ENCODE peak calls at places on chromosome 10, in ten cellular contexts. G, Y, L, U, E, Q, K, R, S and C are unnamed samples. For H3K4me1, the result is how much of the 10 kb centered on the place peaks cover.

GRCh38 chr10:106897631-106898161 is 266.8 kb downstream of the SORCS1 start:
- DNase-seq in Q (no peak), R (peak), K (no peak), G (no peak), U (no peak), E (no peak), L (peak), S (no peak), Y (no peak), C (no peak)

GRCh38 chr10:6056411-6057135 is 5.6 kb downstream of the IL2RA start:
- DNase-seq in E (no peak), U (no peak), S (peak), Q (no peak), Y (no peak), K (no peak), L (peak), G (no peak), R (peak), C (no peak)

GRCh38 chr10:132938472-132939329 is 3.7 kb downstream of the CFAP46 start:
- DNase-seq in S (no peak), R (no peak), G (no peak), E (no peak), U (no peak), Q (no peak), K (peak), L (no peak), Y (no peak), C (peak)

GRCh38 chr10:80730522-80730921 is 192.8 kb downstream of the SH2D4B start:
- DNase-seq in S (no peak), U (no peak), R (no peak), K (no peak), Y (no peak), G (no peak), E (no peak), L (no peak), Q (no peak), C (no peak)

GRCh38 chr10:65911431-65911830 is 1014.4 kb upstream of the LRRTM3 start:
- DNase-seq in S (peak), G (no peak), Q (no peak), U (no peak), E (no peak), Y (no peak), K (no peak), R (no peak), L (no peak), C (no peak)

GRCh38 chr10:7363700-7364099 is 47.1 kb downstream of the SFMBT2 start:
- DNase-seq in S (no peak), Y (no peak), K (no peak), G (no peak), L (no peak), E (no peak), U (no peak), Q (no peak), R (no peak), C (no peak)

GRCh38 chr10:124906551-124907001 is 35.3 kb upstream of the ZRANB1 start:
- DNase-seq in G (no peak), L (no peak), Q (peak), U (no peak), R (no peak), Y (peak), K (no peak), E (no peak), S (peak), C (no peak)

GRCh38 chr10:133068111-133068740 is 19.5 kb upstream of the ADGRA1 start:
- DNase-seq in G (no peak), U (no peak), E (no peak), Q (no peak), S (no peak), Y (no peak), R (no peak), K (no peak), L (no peak), C (no peak)

GRCh38 chr10:507355-507699 is 182.1 kb downstream of the DIP2C start:
- DNase-seq in K (peak), Y (peak), S (no peak), U (no peak), R (peak), Q (no peak), G (no peak), E (no peak), L (no peak), C (no peak)

GRCh38 chr10:103890194-103890658 is 27.8 kb downstream of the STN1 start:
- DNase-seq in R (no peak), K (no peak), G (peak), S (no peak), U (no peak), E (peak), L (no peak), Q (peak), Y (no peak), C (no peak)

GRCh38 chr10:99731296-99732032 is 463 bp downstream of the COX15 start:
- DNase-seq in S (no peak), Q (no peak), U (no peak), G (no peak), K (no peak), E (no peak), L (no peak), Y (no peak), R (no peak), C (no peak)
- TF ChIP-seq CTCF in S (peak), Q (no peak), U (no peak), G (no peak), K (no peak), E (no peak), L (no peak), Y (no peak), R (no peak), C (no peak)

GRCh38 chr10:70430489-70431445 is 10.7 kb downstream of the NODAL start:
- DNase-seq in E (peak), Q (peak), U (peak), L (peak), R (peak), S (peak), K (peak), G (no peak), Y (no peak), C (peak)

GRCh38 chr10:70424320-70424719 is 17.2 kb downstream of the NODAL start:
- DNase-seq in K (no peak), Q (no peak), U (no peak), G (no peak), Y (no peak), R (no peak), E (no peak), S (no peak), L (no peak), C (no peak)

GRCh38 chr10:70426835-70427234 is 14.6 kb downstream of the NODAL start:
- DNase-seq in R (no peak), U (no peak), Y (no peak), G (no peak), K (no peak), E (no peak), L (no peak), Q (no peak), S (no peak), C (no peak)

GRCh38 chr10:70425096-70425495 is 16.4 kb downstream of the NODAL start:
- DNase-seq in G (no peak), U (no peak), L (no peak), Q (no peak), S (no peak), E (no peak), Y (no peak), R (no peak), K (no peak), C (no peak)
- TF ChIP-seq POLR2A in G (no peak), U (no peak), L (no peak), Q (no peak), S (no peak), E (no peak), Y (no peak), R (no peak), K (no peak), C (no peak)

DNA sequence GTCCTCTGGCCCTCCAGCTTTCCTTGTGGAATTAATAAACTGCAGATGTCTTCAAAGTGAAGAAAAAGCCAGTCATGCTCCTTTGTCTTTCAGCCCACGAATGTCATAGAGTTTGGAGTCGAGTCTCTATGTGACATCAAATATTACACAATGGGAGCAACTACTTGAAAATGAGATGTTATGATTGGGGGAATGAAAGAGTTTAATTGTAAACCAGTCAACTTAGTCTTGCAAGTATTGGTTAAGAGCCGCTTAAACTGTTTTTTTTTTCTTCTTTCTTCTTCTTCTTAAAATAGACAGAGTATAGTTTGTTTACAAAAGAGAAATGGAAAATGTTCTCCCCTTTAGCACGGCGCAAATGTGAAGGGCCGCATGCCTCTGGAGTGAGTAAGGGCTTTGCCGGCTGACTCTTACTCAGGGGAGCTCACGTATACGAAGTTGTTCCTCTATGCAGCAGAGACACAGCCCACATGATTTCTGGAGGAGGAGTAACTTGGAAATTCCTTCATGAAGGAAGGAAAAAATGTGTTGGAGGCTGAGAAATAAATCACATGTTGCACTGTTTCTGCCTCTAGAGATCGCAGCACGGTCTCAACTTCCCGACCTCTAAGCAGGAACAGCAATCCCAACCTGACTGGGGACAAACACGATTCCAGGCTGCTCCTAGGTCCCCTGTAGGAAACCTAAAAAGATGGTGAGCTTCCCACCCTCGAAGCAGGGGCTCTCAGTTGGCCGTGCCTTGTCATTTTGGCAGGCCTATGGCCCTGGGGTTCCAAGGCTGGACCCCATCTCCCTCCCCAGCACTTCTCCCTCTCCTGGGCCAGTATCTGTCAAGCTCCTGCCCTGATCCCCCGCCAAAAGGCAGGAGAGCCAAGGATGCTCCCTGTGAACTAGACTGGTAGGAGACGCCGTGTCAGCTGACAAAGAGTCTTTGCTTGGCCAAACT is 44.9 kb downstream of the MYOF start:
- DNase-seq in U (peak), G (peak), Q (peak), R (peak), K (peak), Y (peak), E (peak), L (peak), S (peak), C (peak)
- H3K4me1 ChIP-seq in U (half or more), G (half or more), Q (under half), R (half or more), K (half or more), Y (under half), E (under half), L (under half), S (half or more), C (half or more)

GRCh38 chr10:4195214-4195613 is 410.2 kb upstream of the KLF6 start:
- DNase-seq in K (no peak), S (no peak), Y (no peak), E (no peak), U (no peak), G (peak), R (no peak), Q (peak), L (no peak), C (no peak)
- TF ChIP-seq CTCF in K (no peak), S (no peak), Y (no peak), E (no peak), U (no peak), G (no peak), R (no peak), Q (no peak), L (no peak), C (no peak)

DNA sequence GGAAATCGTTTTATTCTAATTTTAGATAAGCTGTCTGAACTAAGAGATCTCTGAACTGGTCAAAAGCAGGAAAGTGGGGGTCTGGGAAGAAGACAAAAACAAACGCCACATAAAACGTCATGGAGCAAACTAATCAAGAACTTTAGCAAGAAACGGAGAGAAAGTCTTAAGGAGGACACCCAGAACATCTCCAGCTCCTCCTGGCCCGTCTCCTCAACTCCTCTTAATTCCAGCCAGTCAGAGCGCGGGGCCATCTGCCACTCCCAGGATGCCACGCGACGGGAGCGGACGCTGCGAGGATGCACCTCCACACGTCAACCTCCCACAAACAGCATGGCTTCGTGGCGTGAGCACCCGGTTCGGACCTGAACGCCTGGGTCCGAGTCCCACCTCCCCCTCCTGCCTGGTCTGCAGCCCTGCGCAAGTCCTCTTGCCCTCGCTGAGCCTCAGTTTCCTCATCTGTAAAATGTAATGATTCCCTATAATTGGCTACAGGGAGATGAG is 598 bp downstream of the MMS19 start:
- DNase-seq in Q (peak), L (peak), Y (peak), E (peak), G (peak), K (peak), S (peak), R (peak), U (peak), C (peak)
- TF ChIP-seq POLR2A in Q (peak), L (no peak), Y (no peak), E (no peak), G (peak), K (no peak), S (no peak), R (peak), U (no peak), C (no peak)

GRCh38 chr10:79147796-79148451 is 79.2 kb downstream of the ZMIZ1 start:
- DNase-seq in U (peak), R (no peak), K (peak), Q (no peak), L (no peak), S (no peak), E (peak), Y (no peak), G (no peak), C (no peak)
- H3K4me1 ChIP-seq in U (half or more), R (half or more), K (half or more), Q (half or more), L (under half), S (half or more), E (half or more), Y (half or more), G (half or more), C (half or more)

GRCh38 chr10:92009445-92009844 is 85.9 kb downstream of the BTAF1 start:
- DNase-seq in S (no peak), Q (no peak), E (no peak), K (no peak), U (no peak), G (no peak), R (no peak), Y (no peak), L (no peak), C (no peak)
- TF ChIP-seq CTCF in S (no peak), Q (no peak), E (no peak), K (no peak), U (no peak), G (no peak), R (no peak), Y (no peak), L (no peak), C (no peak)

DNA sequence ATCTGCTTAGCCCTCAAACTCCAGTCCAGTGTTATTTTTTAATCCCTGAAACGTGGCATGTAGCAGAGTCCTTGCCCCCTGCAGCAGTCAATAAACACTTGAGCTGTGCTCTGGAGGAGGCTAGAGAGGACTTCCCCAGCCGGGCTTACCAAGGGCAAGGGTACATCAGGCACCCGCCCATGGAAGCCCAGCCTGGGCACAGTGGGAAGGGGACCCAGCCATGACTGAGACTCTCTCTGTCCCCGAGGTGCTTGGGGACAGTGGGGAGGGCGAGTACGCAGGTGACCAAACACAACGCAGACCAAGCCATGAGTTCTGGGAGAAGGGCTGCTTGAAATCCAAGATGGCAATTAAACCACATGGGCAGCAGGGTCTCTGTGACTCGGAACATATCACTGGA is 45.2 kb downstream of the EBF3 start:
- DNase-seq in L (no peak), Y (no peak), G (no peak), Q (no peak), E (no peak), U (no peak), R (peak), K (no peak), S (no peak), C (no peak)
- TF ChIP-seq POLR2A in L (no peak), Y (no peak), G (no peak), Q (no peak), E (no peak), U (no peak), R (no peak), K (no peak), S (no peak), C (no peak)

GRCh38 chr10:32980558-32981468 is 22.8 kb upstream of the ITGB1 start:
- DNase-seq in Q (peak), U (peak), K (peak), E (peak), Y (peak), L (peak), R (peak), S (peak), G (peak), C (peak)

GRCh38 chr10:32981760-32982159 is 23.7 kb upstream of the ITGB1 start:
- DNase-seq in R (no peak), Q (peak), K (no peak), U (no peak), G (no peak), S (peak), E (peak), L (peak), Y (no peak), C (peak)

GRCh38 chr10:32982911-32983310 is 24.9 kb upstream of the ITGB1 start:
- DNase-seq in L (no peak), S (no peak), U (no peak), Y (no peak), R (no peak), E (no peak), Q (peak), K (no peak), G (no peak), C (no peak)

GRCh38 chr10:32983333-32983909 is 25.4 kb upstream of the ITGB1 start:
- DNase-seq in K (no peak), Y (no peak), G (peak), U (no peak), Q (peak), E (no peak), R (no peak), L (peak), S (no peak), C (no peak)

GRCh38 chr10:32982293-32982709 is 24.3 kb upstream of the ITGB1 start:
- DNase-seq in U (no peak), Q (peak), L (no peak), E (no peak), S (no peak), R (no peak), Y (no peak), K (no peak), G (no peak), C (no peak)
- H3K4me1 ChIP-seq in U (under half), Q (under half), L (under half), E (under half), S (under half), R (under half), Y (under half), K (under half), G (half or more), C (under half)

DNA sequence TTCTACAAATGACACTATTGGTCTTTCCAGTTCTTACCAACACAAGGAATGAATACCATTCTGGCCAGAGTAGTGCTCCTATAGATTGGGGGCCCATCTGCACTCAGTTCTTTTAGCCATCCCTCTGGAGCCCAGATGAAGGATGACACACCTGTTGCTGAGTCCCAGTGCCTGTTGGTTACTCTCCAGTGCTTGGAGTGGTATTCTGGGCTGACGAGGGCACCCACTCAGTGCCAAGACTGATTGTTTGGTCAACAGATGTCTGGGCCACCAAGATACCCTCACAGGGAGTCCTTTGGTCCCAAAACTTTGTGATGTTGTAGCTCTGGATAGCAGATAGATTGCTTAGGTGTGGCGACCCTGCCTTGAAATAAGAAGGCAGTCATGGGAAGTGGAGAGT is 23.7 kb upstream of the ITGA8 start:
- DNase-seq in L (no peak), Q (no peak), U (no peak), Y (no peak), K (no peak), S (no peak), E (no peak), R (no peak), G (no peak), C (no peak)
- TF ChIP-seq CTCF in L (no peak), Q (no peak), U (no peak), Y (no peak), K (no peak), S (no peak), E (no peak), R (no peak), G (no peak), C (no peak)